ENCODE peak calls at places on chromosome 13, in five cellular contexts. S is Daoy, C is C1 segment of cervical spinal cord, I is posterior cingulate gyrus, M is cardiac muscle cell. J is an unnamed sample.

GRCh38 chr13:113155982-113156655 is 2.3 kb upstream of the PROZ start:
- DNase-seq in M (no peak), I (no peak), S (no peak), C (no peak), J (no peak)

GRCh38 chr13:107531816-107532215 is 683.5 kb downstream of the LIG4 start:
- DNase-seq in S (no peak), C (no peak), I (no peak), M (no peak), J (no peak)

GRCh38 chr13:30818323-30818960 is 83.1 kb downstream of the ALOX5AP start:
- DNase-seq in M (peak), I (no peak), C (no peak), S (no peak), J (no peak)

GRCh38 chr13:95535243-95535642 is 17.3 kb upstream of the CLDN10 start:
- DNase-seq in S (peak), I (no peak), C (no peak), M (no peak), J (no peak)

GRCh38 chr13:32737679-32738078 is 151.4 kb downstream of the PDS5B start:
- DNase-seq in M (no peak), I (no peak), C (no peak), S (no peak), J (no peak)

GRCh38 chr13:97938701-97939475 is 14.6 kb upstream of the IPO5 start:
- DNase-seq in S (no peak), C (no peak), M (peak), I (no peak), J (no peak)

GRCh38 chr13:90427322-90428272 is 919.9 kb upstream of the MIR17HG start:
- DNase-seq in I (no peak), C (no peak), M (no peak), S (no peak), J (no peak)

GRCh38 chr13:77579971-77580370 is 44.5 kb downstream of the SCEL start:
- DNase-seq in I (no peak), M (no peak), C (no peak), S (no peak), J (peak)

GRCh38 chr13:97879646-97880297 is 73.7 kb upstream of the IPO5 start:
- DNase-seq in C (no peak), S (peak), I (no peak), M (peak), J (no peak)

GRCh38 chr13:86559915-86560314 is 760.7 kb upstream of the SLITRK6 start:
- DNase-seq in M (no peak), S (no peak), C (no peak), I (no peak), J (peak)

GRCh38 chr13:30113983-30114491 is 193.3 kb downstream of the KATNAL1 start:
- DNase-seq in C (no peak), S (peak), I (no peak), M (no peak), J (peak)

GRCh38 chr13:96238861-96239260 is 149.0 kb downstream of the HS6ST3 start:
- DNase-seq in I (no peak), S (peak), C (no peak), M (no peak), J (no peak)

GRCh38 chr13:95247857-95248256 is 53.4 kb downstream of the ABCC4 start:
- DNase-seq in S (no peak), I (no peak), C (no peak), M (no peak), J (no peak)

GRCh38 chr13:108113407-108113806 is 101.9 kb downstream of the LIG4 start:
- DNase-seq in S (no peak), M (no peak), C (no peak), I (no peak), J (no peak)

GRCh38 chr13:47549219-47549752 is 451.8 kb downstream of the SUCLA2 start:
- DNase-seq in I (no peak), M (no peak), S (no peak), C (no peak), J (no peak)

GRCh38 chr13:110305949-110306339 is 1.0 kb downstream of the COL4A1 start:
- DNase-seq in I (no peak), C (no peak), M (peak), S (no peak), J (no peak)

GRCh38 chr13:113976711-113977684 is 3.1 kb upstream of the C13orf46 start:
- DNase-seq in M (peak), C (no peak), I (no peak), S (peak), J (no peak)

GRCh38 chr13:108426893-108427292 is 157.4 kb downstream of the TNFSF13B start:
- DNase-seq in M (no peak), I (no peak), C (no peak), S (no peak), J (no peak)

GRCh38 chr13:98961204-98962105 is 16.4 kb downstream of the DOCK9 start:
- DNase-seq in M (no peak), S (no peak), I (no peak), C (no peak), J (no peak)

GRCh38 chr13:112643759-112644459 is 45.9 kb upstream of the ATP11A start:
- DNase-seq in C (no peak), M (no peak), S (no peak), I (no peak), J (no peak)

GRCh38 chr13:19665427-19665859 is 32.0 kb downstream of the MPHOSPH8 start:
- DNase-seq in M (no peak), I (peak), C (no peak), S (no peak), J (peak)

GRCh38 chr13:19888799-19889198 is 25.4 kb upstream of the ZMYM5 start:
- DNase-seq in S (no peak), I (no peak), C (no peak), M (peak), J (peak)

GRCh38 chr13:51148952-51149573 is 38.0 kb upstream of the C13orf42 start:
- DNase-seq in C (no peak), S (peak), I (peak), M (peak), J (peak)

GRCh38 chr13:79900356-79900755 is 419.4 kb downstream of the NDFIP2 start:
- DNase-seq in S (no peak), M (no peak), I (no peak), C (no peak), J (no peak)

GRCh38 chr13:114063545-114064515 is 68.6 kb downstream of the RASA3 start:
- DNase-seq in S (peak), I (peak), C (no peak), M (peak), J (no peak)

GRCh38 chr13:95605426-95606125 is 38.9 kb downstream of the DZIP1 start:
- DNase-seq in M (no peak), S (no peak), I (no peak), C (no peak), J (no peak)

GRCh38 chr13:21742041-21742440 is 71.2 kb downstream of the FGF9 start:
- DNase-seq in M (no peak), S (no peak), C (no peak), I (no peak), J (no peak)

GRCh38 chr13:106001443-106001842 is 534.0 kb downstream of the EFNB2 start:
- DNase-seq in M (no peak), C (no peak), I (no peak), S (no peak), J (no peak)

GRCh38 chr13:24097064-24097463 is 63.5 kb upstream of the SPATA13 start:
- DNase-seq in M (peak), S (peak), I (no peak), C (no peak), J (no peak)

GRCh38 chr13:106083620-106084350 is 451.7 kb downstream of the EFNB2 start:
- DNase-seq in I (peak), C (no peak), S (peak), M (peak), J (no peak)

GRCh38 chr13:45623516-45624090 is 8.1 kb upstream of the ERICH6B start:
- DNase-seq in M (peak), C (no peak), S (peak), I (no peak), J (peak)

GRCh38 chr13:50826035-50826434 is 17.5 kb downstream of the DLEU7 start:
- DNase-seq in M (no peak), S (no peak), C (no peak), I (no peak), J (no peak)